ENCODE peak calls at places on chromosomes 6 and 20, in six cellular contexts. G is CD8-positive, alpha-beta T cell; R is aorta; Q is CD4-positive, alpha-beta T cell; V is right lobe of liver; C is transverse colon. B is an unnamed sample. For H3K9me3, the result is how much of the 10 kb centered on the place peaks cover.

GRCh38 chr20:52191132-52191435 is 495 bp downstream of the ZFP64 start:
- DNase-seq in Q (no peak), V (peak), C (no peak), G (no peak), R (no peak), B (no peak)

GRCh38 chr6:2542858-2543218 is 207.9 kb downstream of the MYLK4 start:
- DNase-seq in V (no peak), C (peak), Q (peak), G (peak), R (no peak), B (no peak)

GRCh38 chr6:145875496-145876244 is 61.1 kb upstream of the FBXO30 start:
- DNase-seq in C (no peak), R (no peak), Q (no peak), V (no peak), G (no peak), B (no peak)

GRCh38 chr6:26043389-26044139 is 43.7 kb upstream of the HFE start:
- DNase-seq in Q (peak), C (peak), V (peak), R (peak), G (peak), B (no peak)

GRCh38 chr20:51385941-51386530 is 156.5 kb downstream of the NFATC2 start:
- DNase-seq in V (no peak), Q (peak), C (peak), G (peak), R (no peak), B (no peak)

GRCh38 chr6:7258231-7258763 is 54.7 kb downstream of the SSR1 start:
- DNase-seq in G (no peak), Q (no peak), V (no peak), C (no peak), R (peak), B (no peak)

GRCh38 chr6:27720607-27721580 is 191.3 kb downstream of the OR2B2 start:
- DNase-seq in C (no peak), R (no peak), G (no peak), V (no peak), Q (no peak), B (no peak)

GRCh38 chr20:48791014-48791413 is 36.8 kb downstream of the PREX1 start:
- DNase-seq in Q (no peak), R (no peak), G (no peak), C (no peak), V (peak), B (no peak)

GRCh38 chr6:116398366-116399005 is 27.7 kb downstream of the DSE start:
- DNase-seq in C (no peak), V (no peak), R (no peak), G (no peak), Q (no peak), B (no peak)

GRCh38 chr20:62832212-62832922 is 15.5 kb downstream of the COL9A3 start:
- DNase-seq in V (peak), C (peak), R (peak), Q (peak), G (no peak), B (no peak)

GRCh38 chr6:132698608-132699007 is 15.2 kb downstream of the VNN1 start:
- DNase-seq in Q (no peak), R (no peak), C (no peak), V (no peak), G (no peak), B (no peak)

GRCh38 chr6:17565399-17565798 is 34.7 kb upstream of the FAM8A1 start:
- DNase-seq in G (no peak), R (no peak), C (no peak), Q (no peak), V (no peak), B (no peak)
- H3K9me3 ChIP-seq in G (under half), R (under half), C (under half), Q (under half), V (under half), B (under half)

GRCh38 chr6:28775405-28776129 is 148.2 kb downstream of the TRIM27 start:
- DNase-seq in C (no peak), V (no peak), R (no peak), G (no peak), Q (no peak), B (no peak)

GRCh38 chr6:28777147-28777461 is 146.7 kb downstream of the TRIM27 start:
- DNase-seq in C (no peak), V (no peak), G (no peak), Q (no peak), R (no peak), B (no peak)

GRCh38 chr6:28775052-28775376 is 148.8 kb downstream of the TRIM27 start:
- DNase-seq in R (no peak), C (no peak), G (no peak), V (no peak), Q (no peak), B (no peak)

GRCh38 chr6:28774292-28775051 is 149.3 kb downstream of the TRIM27 start:
- DNase-seq in Q (no peak), V (no peak), G (no peak), C (no peak), R (no peak), B (no peak)

DNA sequence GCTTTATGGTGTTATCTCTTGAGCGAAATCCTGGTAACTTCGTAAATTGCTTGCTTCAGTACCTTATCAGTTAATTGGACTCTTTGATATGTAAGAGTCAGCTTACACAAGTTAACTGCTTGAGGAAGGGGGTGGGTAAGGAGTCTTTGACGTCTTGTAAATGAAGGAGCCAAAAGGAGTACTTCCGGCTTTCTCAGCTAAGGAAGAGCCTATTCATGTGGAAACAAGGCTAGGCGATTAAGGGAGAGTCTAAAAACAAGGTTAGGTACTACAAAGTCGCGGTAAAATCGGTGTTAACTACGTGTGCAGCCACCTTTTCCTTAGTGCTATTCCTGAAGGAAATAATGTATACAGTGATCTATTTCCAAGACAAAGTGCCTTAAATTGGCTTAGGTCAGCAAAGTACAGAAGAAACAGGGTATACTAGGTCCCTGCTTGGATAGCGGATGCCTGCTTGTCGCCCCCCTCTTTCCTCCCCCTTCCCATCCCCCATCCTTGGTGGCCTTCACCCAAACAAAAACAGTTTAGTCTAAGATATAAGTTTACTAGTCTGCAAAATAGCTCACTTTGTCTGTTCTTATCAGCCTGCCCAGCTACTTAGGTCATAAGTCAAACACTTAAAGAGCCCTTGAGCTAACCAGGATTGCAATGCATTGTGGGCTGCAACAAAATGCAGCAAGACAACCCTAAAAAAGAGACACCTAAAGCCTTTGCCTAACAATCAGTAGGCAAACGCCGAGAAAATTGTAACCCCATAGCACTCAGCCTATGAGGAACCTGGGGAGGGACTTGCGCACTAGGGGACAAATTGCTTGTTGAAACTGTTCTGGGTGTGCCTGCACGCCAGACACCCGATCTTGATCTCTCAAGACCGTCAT is 147.3 kb downstream of the TRIM27 start:
- DNase-seq in Q (no peak), V (no peak), R (no peak), C (no peak), G (no peak), B (no peak)
- H3K9me3 ChIP-seq in Q (under half), V (under half), R (under half), C (under half), G (under half), B (under half)

GRCh38 chr6:9851006-9851405 is 563.9 kb downstream of the TFAP2A start:
- DNase-seq in G (no peak), C (no peak), V (no peak), Q (no peak), R (no peak), B (no peak)
- H3K9me3 ChIP-seq in G (under half), C (under half), V (under half), Q (under half), R (under half), B (under half)

GRCh38 chr6:158759966-158760617 is 59.1 kb downstream of the EZR start:
- DNase-seq in G (no peak), V (no peak), C (no peak), R (no peak), Q (no peak), B (no peak)
- H3K9me3 ChIP-seq in G (under half), V (under half), C (under half), R (under half), Q (under half), B (under half)

B was measured in psoas muscle.